ENCODE peak calls at places on chromosomes 12 and 14, in seven cellular contexts. B, R, F, P, K, N and X are unnamed samples.

GRCh38 chr12:92134638-92135274 is 10.9 kb downstream of the BTG1 start:
- DNase-seq in F (no peak), B (peak; percentile 65), P (no peak), N (peak; percentile 84), K (peak; percentile 82), R (no peak), X (no peak)

GRCh38 chr14:102568115-102568614 is 24.3 kb upstream of the RCOR1 start:
- DNase-seq in N (no peak), K (no peak), P (no peak), B (no peak), R (peak; percentile 64), F (no peak), X (no peak)

GRCh38 chr12:12405882-12406281 is 49.0 kb downstream of the BORCS5 start:
- DNase-seq in P (no peak), N (no peak), F (no peak), K (peak; percentile 12), R (peak; percentile 76), B (peak; percentile 16), X (no peak)

GRCh38 chr14:36161781-36162180 is 14.7 kb downstream of the PTCSC3 start:
- DNase-seq in K (no peak), N (no peak), P (no peak), F (no peak), B (no peak), R (no peak), X (no peak)

GRCh38 chr12:122137681-122138080 is 36.3 kb downstream of the IL31 start:
- DNase-seq in N (no peak), K (no peak), B (no peak), R (no peak), P (no peak), F (no peak), X (no peak)

GRCh38 chr14:62662811-62663477 is 382.3 kb downstream of the KCNH5 start:
- DNase-seq in K (peak; percentile 49), F (peak; percentile 32), R (no peak), B (peak; percentile 15), P (no peak), N (peak; percentile 4), X (no peak)

GRCh38 chr14:25303934-25304333 is 254.0 kb upstream of the STXBP6 start:
- DNase-seq in R (no peak), B (no peak), P (no peak), N (no peak), K (no peak), F (no peak), X (no peak)

GRCh38 chr12:131491887-131492490 is 218.9 kb upstream of the SFSWAP start:
- DNase-seq in B (no peak), P (no peak), R (no peak), F (no peak), K (no peak), N (no peak), X (no peak)

GRCh38 chr14:81313775-81314429 is 86.2 kb downstream of the STON2 start:
- DNase-seq in B (no peak), F (peak; percentile 32), P (no peak), N (no peak), R (no peak), K (peak; percentile 27), X (no peak)

GRCh38 chr12:20801035-20801434 is 9.5 kb upstream of the SLCO1B3 start:
- DNase-seq in B (no peak), K (no peak), F (no peak), N (no peak), R (no peak), P (no peak), X (no peak)

GRCh38 chr14:106556665-106557289 is 1030.4 kb downstream of the TMEM121 start:
- DNase-seq in R (peak; percentile 67), F (no peak), N (no peak), P (no peak), K (no peak), B (no peak), X (peak; percentile 79)

GRCh38 chr12:49017764-49018281 is 753 bp downstream of the PRKAG1 start:
- DNase-seq in K (peak; percentile 62), B (no peak), R (peak; percentile 53), N (peak; percentile 46), F (peak; percentile 70), P (peak; percentile 70), X (no peak)

GRCh38 chr14:54817506-54817905 is 85.1 kb downstream of the GCH1 start:
- DNase-seq in P (no peak), R (no peak), K (no peak), B (no peak), F (no peak), N (no peak), X (no peak)

GRCh38 chr12:132660047-132660446 is 27.1 kb downstream of the POLE start:
- DNase-seq in R (peak; percentile 5), K (no peak), P (peak; percentile 19), B (no peak), F (no peak), N (no peak), X (no peak)

DNA sequence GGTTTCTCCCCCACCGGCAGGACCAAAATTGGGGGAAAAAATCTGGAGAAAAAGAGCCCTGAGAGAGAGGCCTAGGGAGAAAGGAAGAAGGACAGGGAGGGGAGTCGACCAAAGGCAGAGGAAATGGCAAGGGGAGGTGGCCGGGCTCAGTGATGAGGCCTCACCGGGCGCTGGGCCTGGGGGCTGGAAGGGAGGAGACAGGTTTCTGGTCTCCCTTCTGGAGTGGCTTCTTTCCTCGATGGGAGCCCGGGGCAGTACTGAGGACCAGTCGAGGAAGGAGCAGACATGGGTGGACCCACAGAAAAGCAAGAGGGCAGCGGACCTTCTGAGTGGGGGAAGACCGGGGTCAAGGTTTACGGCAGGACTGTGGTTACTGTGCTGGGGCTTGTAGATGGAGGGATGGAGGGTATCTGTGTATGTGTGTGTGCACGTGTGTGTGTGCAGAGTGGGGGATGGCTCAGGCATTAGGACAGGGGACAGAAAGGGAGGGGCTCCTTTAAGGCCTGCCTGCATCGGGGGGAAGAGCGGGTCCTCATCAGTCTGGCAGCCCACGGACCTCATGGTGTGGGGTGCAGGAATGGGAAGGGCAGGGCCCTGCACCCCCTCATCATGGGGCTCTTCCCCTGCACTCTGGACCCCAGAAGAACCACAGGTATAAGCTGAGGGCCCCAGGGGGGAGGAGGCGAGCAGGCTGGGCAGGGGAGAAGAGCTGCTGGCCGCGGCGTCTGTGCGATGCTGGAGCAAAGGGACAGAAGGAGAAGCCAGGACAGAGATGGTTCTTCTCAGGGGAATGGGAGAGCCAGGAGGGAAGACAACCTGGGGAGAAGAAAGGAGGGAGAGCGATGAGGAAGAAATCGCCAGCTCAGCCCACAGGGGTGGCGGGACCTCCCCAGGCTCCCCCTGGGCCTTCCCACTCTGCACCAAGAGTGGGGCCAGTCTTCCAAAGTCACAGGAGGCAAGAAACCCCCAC is 15.1 kb upstream of the RPLP0 start:
- DNase-seq in R (no peak), N (no peak), F (no peak), B (no peak), P (no peak), K (no peak), X (no peak)
- H3K36me3 ChIP-seq in R (peaks cover 98% of the 10 kb centered on the region), N (peaks cover 74% of the 10 kb centered on the region), F (peaks cover 29% of the 10 kb centered on the region), B (peaks cover 87% of the 10 kb centered on the region), P (peaks cover 56% of the 10 kb centered on the region), K (peaks cover 45% of the 10 kb centered on the region), X (peaks cover 18% of the 10 kb centered on the region)

DNA sequence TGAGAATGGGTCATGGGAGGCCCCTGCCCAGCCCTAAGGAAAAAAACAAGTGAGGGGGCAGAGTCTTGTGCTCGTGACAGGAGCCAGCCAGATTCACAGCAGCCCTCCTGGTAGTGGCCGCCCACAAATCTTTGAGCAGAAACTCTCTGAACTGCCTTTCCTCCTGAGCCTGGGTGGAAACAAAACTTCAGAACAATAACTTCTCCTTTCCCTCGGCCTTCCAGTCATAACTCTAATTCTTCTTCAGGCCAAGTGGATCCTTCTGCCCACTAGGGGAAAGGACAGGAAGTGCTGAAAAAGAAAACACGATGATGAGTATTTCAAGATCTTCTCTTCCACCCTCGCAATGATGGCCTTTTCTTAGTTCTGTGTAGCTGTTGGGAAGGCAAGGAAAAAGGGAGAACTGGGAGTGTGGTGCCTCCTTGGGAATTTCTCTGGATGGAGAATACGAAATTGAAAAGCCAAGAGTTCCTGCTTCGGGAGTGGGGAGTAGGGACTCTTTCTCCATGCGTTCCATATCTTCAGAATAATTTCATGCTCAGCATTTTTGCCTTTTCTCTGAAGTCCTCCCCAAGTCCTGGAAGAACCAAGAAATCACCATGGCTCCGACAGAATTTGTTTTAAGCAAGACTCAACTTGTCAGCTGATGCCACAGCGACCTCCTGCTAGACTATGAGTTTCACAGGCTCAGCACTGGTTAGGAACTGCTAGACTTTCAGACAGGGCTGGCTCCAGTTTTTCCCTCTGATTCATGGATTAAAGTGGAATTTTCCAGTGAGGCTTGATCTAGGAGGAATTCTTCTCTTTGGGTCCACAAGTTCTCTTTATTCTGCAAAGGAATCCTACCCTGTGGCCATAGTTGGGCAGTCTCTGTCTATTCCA is 188.9 kb downstream of the CAND1 start:
- DNase-seq in P (no peak), B (peak; percentile 8), R (no peak), N (no peak), K (no peak), F (peak; percentile 49), X (no peak)
- H3K4me3 ChIP-seq in P (no peak overlapping the region), B (peak overlapping the region; percentile 70), R (no peak overlapping the region), N (no peak overlapping the region), K (no peak overlapping the region), F (no peak overlapping the region), X (no peak overlapping the region)

GRCh38 chr12:110579889-110580253 is 3.2 kb downstream of the PPTC7 start:
- DNase-seq in R (no peak), K (no peak), F (no peak), P (no peak), N (no peak), B (no peak), X (no peak)
- H3K4me1 ChIP-seq in R (no peaks in the 10 kb centered on the region), K (peaks cover 10% of the 10 kb centered on the region), F (peaks cover 51% of the 10 kb centered on the region), P (no peaks in the 10 kb centered on the region), N (peaks cover 11% of the 10 kb centered on the region), B (peaks cover 56% of the 10 kb centered on the region), X (peaks cover 4% of the 10 kb centered on the region)

GRCh38 chr12:125134576-125134975 is 69.3 kb downstream of the AACS start:
- DNase-seq in K (no peak), F (no peak), N (no peak), P (no peak), R (no peak), B (no peak), X (no peak)

GRCh38 chr12:125133616-125134015 is 68.4 kb downstream of the AACS start:
- DNase-seq in F (no peak), K (no peak), P (no peak), N (no peak), B (no peak), R (no peak), X (no peak)

GRCh38 chr12:125131958-125132357 is 66.7 kb downstream of the AACS start:
- DNase-seq in P (no peak), R (no peak), F (no peak), B (no peak), N (no peak), K (no peak), X (no peak)

GRCh38 chr12:125135906-125136305 is 70.7 kb downstream of the AACS start:
- DNase-seq in R (no peak), N (no peak), F (no peak), K (no peak), B (no peak), P (no peak), X (no peak)

DNA sequence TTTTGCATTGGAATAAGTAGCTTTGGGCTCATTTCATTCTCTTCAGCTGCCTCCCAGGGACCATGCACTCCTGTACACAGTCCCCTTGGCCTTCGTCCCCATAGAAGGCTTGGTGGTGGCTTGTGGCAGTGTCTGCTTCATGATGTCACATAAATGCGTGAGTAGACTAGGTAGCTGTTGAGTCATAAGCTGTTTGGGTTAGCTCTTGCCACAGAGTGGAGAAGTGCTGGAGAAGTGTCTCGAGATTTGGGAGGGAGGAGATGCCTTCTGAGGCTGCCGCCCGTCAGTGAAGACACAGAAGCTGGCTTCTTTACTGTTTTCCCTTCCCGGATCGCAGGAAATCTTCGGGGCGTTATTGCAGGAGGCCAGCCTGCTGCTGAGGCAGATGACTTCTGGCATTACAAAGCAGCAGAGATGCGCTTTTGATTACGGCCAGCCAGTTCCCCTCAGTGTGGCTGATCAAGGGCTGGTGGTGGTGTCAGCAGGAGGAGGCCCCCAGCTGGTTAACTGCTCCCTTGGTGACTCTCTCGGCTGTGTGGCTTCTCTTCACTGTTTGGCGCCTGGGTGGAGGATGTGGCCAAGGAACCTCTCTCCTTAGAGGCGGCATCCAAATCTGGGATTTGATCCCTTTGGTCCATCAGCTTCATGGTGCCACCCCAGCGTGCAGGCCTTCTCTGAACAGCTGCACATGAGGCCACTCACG is 67.6 kb downstream of the AACS start:
- DNase-seq in K (peak; percentile 33), N (peak; percentile 51), B (no peak), P (no peak), R (no peak), F (no peak), X (no peak)
- H3K36me3 ChIP-seq in K (peaks cover 7% of the 10 kb centered on the region), N (peaks cover 17% of the 10 kb centered on the region), B (peaks cover 79% of the 10 kb centered on the region), P (no peaks in the 10 kb centered on the region), R (peaks cover 36% of the 10 kb centered on the region), F (peaks cover 3% of the 10 kb centered on the region), X (no peaks in the 10 kb centered on the region)